ENCODE peak calls at places on chromosomes 16 and 17, in eight cellular contexts. X, N, T, K, B, J, U and S are unnamed samples.

GRCh38 chr17:59534583-59534982 is 30.8 kb upstream of the DHX40 start:
- DNase-seq in N (no peak), J (no peak), T (peak), K (peak), U (peak), B (no peak), X (no peak), S (no peak)

GRCh38 chr17:28575126-28575795 is 1.4 kb downstream of the ALDOC start:
- DNase-seq in U (no peak), T (peak), B (no peak), J (no peak), X (no peak), K (no peak), N (no peak), S (no peak)

GRCh38 chr16:88941933-88942909 is 34.8 kb downstream of the CBFA2T3 start:
- DNase-seq in N (no peak), X (no peak), T (peak), U (peak), J (no peak), K (peak), B (peak), S (peak)

GRCh38 chr17:13415877-13416416 is 185.8 kb downstream of the HS3ST3A1 start:
- DNase-seq in K (no peak), N (peak), B (no peak), J (peak), X (no peak), U (no peak), T (no peak), S (no peak)

GRCh38 chr16:60771138-60771537 is 1265.1 kb downstream of the CDH8 start:
- DNase-seq in K (no peak), N (no peak), U (peak), T (no peak), J (no peak), X (no peak), B (no peak), S (no peak)

GRCh38 chr16:27241658-27242057 is 26.9 kb downstream of the NSMCE1 start:
- DNase-seq in J (no peak), K (no peak), N (no peak), T (no peak), B (no peak), X (no peak), U (no peak), S (no peak)

GRCh38 chr16:1530883-1531637 is 2.4 kb upstream of the TMEM204 start:
- DNase-seq in N (peak), U (no peak), T (no peak), J (peak), K (no peak), B (no peak), X (peak), S (peak)

GRCh38 chr17:1264196-1264595 is 6.0 kb upstream of the BHLHA9 start:
- DNase-seq in U (no peak), K (no peak), J (no peak), T (no peak), N (no peak), X (no peak), B (no peak), S (no peak)

GRCh38 chr17:76490112-76490710 is 11.0 kb downstream of the RHBDF2 start:
- DNase-seq in N (no peak), B (no peak), X (no peak), K (no peak), J (no peak), T (no peak), U (no peak), S (no peak)

GRCh38 chr17:60901806-60902205 is 224.2 kb downstream of the BCAS3 start:
- DNase-seq in T (no peak), U (no peak), B (no peak), X (peak), N (peak), K (no peak), J (no peak), S (no peak)

GRCh38 chr17:50903604-50904521 is 37.7 kb upstream of the TOB1 start:
- DNase-seq in B (no peak), J (no peak), U (peak), N (peak), K (no peak), T (no peak), X (peak), S (no peak)

GRCh38 chr16:17211797-17212196 is 259.0 kb downstream of the XYLT1 start:
- DNase-seq in X (no peak), J (no peak), B (no peak), N (no peak), K (no peak), U (peak), T (peak), S (no peak)

GRCh38 chr17:21278304-21279197 is 6.0 kb upstream of the MAP2K3 start:
- DNase-seq in X (no peak), T (no peak), B (no peak), K (no peak), J (no peak), N (peak), U (peak), S (no peak)
- TF ChIP-seq CTCF in X (no peak), T (no peak), B (no peak), K (no peak), J (no peak), N (peak), U (peak), S (no peak)

DNA sequence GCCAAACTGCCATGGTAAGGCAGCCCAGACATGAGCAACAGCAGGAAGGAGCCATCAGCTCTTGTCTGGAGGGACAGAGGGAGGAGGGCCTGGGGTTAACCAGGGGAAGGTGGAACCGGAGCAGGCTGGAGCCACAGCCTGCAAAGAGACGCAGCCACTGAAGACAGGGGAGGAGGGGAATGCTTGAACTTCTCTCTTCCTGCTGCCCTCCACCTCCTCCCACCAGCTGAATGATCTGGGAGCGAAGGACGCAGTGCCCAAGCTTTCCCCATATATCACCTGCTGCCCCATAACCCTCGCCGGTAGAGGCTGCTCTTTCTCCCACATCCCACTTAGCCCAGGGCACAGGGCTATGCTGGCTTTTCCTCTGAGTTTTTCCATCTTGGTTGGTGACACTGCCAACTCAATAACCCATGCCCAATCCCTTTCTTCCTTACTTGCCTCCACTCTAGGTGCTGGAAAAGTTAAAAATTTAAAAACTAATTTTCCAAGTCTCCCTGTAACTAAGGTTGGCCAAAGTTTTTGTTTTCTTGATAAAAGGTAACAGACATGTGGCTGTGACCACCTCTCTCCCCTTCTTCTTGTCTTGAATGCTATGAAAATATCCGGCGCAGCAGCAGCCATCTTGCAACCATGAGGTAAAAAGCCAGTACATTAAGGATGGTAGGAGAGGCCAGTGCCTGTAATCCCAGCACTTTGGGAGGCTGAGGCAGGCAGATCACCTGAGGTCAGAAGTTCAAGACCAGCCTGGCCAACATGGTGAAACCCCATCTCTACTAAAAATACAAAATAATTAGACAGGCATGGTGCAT is 21.8 kb upstream of the CACNG4 start:
- DNase-seq in T (no peak), X (no peak), N (no peak), U (no peak), B (no peak), J (no peak), K (no peak), S (no peak)
- TF ChIP-seq CTCF in T (no peak), X (no peak), N (no peak), U (no peak), B (no peak), J (no peak), K (no peak), S (no peak)

GRCh38 chr17:39838057-39838456 is 26.1 kb downstream of the IKZF3 start:
- DNase-seq in T (no peak), B (no peak), N (no peak), K (no peak), J (no peak), U (no peak), X (no peak), S (no peak)

GRCh38 chr17:39838784-39839183 is 25.3 kb downstream of the IKZF3 start:
- DNase-seq in K (no peak), N (no peak), X (no peak), U (no peak), B (no peak), J (no peak), T (no peak), S (no peak)

GRCh38 chr17:39834017-39834416 is 30.1 kb downstream of the IKZF3 start:
- DNase-seq in B (no peak), J (no peak), X (no peak), K (no peak), U (no peak), N (no peak), T (no peak), S (no peak)

GRCh38 chr17:39836117-39836516 is 28.0 kb downstream of the IKZF3 start:
- DNase-seq in U (no peak), N (no peak), J (no peak), K (no peak), B (no peak), T (no peak), X (no peak), S (no peak)

DNA sequence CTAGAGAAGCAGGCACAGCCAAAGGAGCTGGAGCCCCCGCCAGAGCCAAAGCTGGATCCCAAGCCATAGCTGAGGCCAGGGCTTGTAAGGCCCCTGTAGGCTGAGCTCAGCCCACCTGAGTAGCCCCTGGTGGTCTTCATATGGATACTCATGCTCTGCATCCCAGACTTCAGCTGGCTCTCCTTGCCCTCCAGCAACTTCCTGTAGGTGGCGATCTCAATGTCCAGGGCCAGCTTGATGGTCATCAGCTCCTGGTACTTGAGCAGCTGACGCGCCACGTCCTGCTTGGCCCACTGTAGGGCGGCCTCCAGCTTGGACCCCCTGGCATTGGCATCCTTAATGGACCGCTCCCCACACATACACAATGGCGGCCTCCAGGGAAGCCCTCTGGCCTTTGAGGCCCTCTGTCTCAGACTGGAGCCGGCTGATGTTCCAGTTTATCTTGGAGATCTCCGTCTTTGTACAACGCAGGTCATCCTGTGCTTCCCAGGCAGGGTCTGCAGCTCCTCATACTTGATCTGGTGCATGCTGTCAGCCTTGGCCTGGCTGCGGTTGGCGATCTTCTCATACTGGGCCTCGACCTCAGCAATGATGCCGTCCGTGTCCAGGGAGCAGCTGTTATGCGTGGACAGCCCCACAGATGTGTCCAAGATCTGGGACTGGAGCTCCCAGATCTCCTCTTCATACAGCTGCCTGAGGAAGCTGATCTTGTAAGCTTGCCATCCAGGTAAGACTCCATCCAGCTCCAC is 28.9 kb downstream of the IKZF3 start:
- DNase-seq in B (no peak), J (no peak), U (no peak), N (no peak), T (peak), X (no peak), K (no peak), S (no peak)
- TF ChIP-seq CTCF in B (no peak), J (no peak), U (peak), N (no peak), T (peak), X (no peak), K (no peak), S (no peak)

DNA sequence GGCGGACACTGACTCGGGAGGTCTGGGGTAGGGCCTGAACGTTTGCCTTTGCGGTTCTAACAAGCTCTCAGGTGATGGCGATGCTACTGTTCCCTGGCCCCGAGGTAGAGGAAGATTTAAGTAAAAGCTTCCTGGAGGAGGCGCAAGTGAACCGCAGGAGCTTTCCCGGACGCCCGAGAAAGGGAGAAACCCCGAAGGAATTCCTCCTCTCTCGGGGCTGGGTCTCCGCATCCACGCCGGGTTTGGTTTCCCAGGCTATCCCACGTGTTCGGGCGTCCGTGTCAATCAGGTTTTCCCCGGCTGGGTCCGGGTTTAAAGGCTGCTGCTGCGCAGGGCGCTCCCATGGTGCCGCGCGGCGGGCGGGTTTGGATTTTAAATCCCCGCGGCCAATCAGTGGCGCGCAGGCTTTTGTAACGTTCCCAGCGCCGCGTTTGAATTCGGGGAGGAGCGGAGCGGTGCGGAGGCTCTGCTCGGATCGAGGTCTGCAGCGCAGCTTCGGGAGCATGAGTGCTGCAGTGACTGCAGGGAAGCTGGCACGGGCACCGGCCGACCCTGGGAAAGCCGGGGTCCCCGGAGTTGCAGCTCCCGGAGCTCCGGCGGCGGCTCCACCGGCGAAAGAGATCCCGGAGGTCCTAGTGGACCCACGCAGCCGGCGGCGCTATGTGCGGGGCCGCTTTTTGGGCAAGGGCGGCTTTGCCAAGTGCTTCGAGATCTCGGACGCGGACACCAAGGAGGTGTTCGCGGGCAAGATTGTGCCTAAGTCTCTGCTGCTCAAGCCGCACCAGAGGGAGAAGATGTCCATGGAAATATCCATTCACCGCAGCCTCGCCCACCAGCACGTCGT is at the start of gene PLK1:
- DNase-seq in K (peak), N (peak), B (peak), J (peak), T (peak), U (peak), X (peak), S (peak)
- TF ChIP-seq CTCF in K (peak), N (peak), B (peak), J (no peak), T (peak), U (peak), X (peak), S (no peak)